ENCODE peak calls at places on chromosomes 4 and X, in six cellular contexts. One of them, this sample, is unnamed.

GRCh38 chr4:22014222-22014741 is 65.7 kb upstream of the KCNIP4 start:
- DNase-seq in GM04504: peak; percentile 12
- DNase-seq in activated CD8-positive, alpha-beta memory T cell treated with anti-CD3 and anti-CD28 coated beads for 24 hours: no peak
- DNase-seq in CD8-positive, alpha-beta memory T cell: no peak
- DNase-seq in NCI-H187: no peak
- DNase-seq in left ventricle myocardium superior: no peak
- DNase-seq in this sample: no peak

GRCh38 chr4:65669008-65669971 is 999 bp downstream of the EPHA5 start:
- DNase-seq in activated CD8-positive, alpha-beta memory T cell treated with anti-CD3 and anti-CD28 coated beads for 24 hours: no peak
- DNase-seq in left ventricle myocardium superior: peak; percentile 20
- DNase-seq in CD8-positive, alpha-beta memory T cell: no peak
- DNase-seq in NCI-H187: no peak
- DNase-seq in GM04504: no peak
- DNase-seq in this sample: no peak

GRCh38 chr4:153518001-153518400 is 51.8 kb downstream of the TMEM131L start:
- DNase-seq in GM04504: no peak
- DNase-seq in activated CD8-positive, alpha-beta memory T cell treated with anti-CD3 and anti-CD28 coated beads for 24 hours: no peak
- DNase-seq in CD8-positive, alpha-beta memory T cell: no peak
- DNase-seq in left ventricle myocardium superior: no peak
- DNase-seq in NCI-H187: no peak
- DNase-seq in this sample: peak; percentile 18

GRCh38 chrX:74249963-74250362 is 54.0 kb upstream of the ZCCHC13 start:
- DNase-seq in activated CD8-positive, alpha-beta memory T cell treated with anti-CD3 and anti-CD28 coated beads for 24 hours: no peak
- DNase-seq in left ventricle myocardium superior: no peak
- DNase-seq in GM04504: no peak
- DNase-seq in NCI-H187: no peak
- DNase-seq in CD8-positive, alpha-beta memory T cell: no peak
- DNase-seq in this sample: no peak

GRCh38 chr4:149441338-149441737 is 374.3 kb downstream of the IQCM start:
- DNase-seq in left ventricle myocardium superior: no peak
- DNase-seq in activated CD8-positive, alpha-beta memory T cell treated with anti-CD3 and anti-CD28 coated beads for 24 hours: no peak
- DNase-seq in GM04504: peak; percentile 32
- DNase-seq in NCI-H187: no peak
- DNase-seq in CD8-positive, alpha-beta memory T cell: no peak
- DNase-seq in this sample: peak; percentile 16

GRCh38 chr4:185165605-185166063 is 22.6 kb downstream of the SLC25A4 start:
- DNase-seq in NCI-H187: no peak
- DNase-seq in left ventricle myocardium superior: no peak
- DNase-seq in CD8-positive, alpha-beta memory T cell: no peak
- DNase-seq in activated CD8-positive, alpha-beta memory T cell treated with anti-CD3 and anti-CD28 coated beads for 24 hours: peak; percentile 67
- DNase-seq in GM04504: no peak
- DNase-seq in this sample: peak; percentile 87

GRCh38 chr4:99861120-99861905 is 32.9 kb downstream of the LAMTOR3 start:
- DNase-seq in activated CD8-positive, alpha-beta memory T cell treated with anti-CD3 and anti-CD28 coated beads for 24 hours: no peak
- DNase-seq in left ventricle myocardium superior: no peak
- DNase-seq in CD8-positive, alpha-beta memory T cell: no peak
- DNase-seq in GM04504: no peak
- DNase-seq in NCI-H187: no peak
- DNase-seq in this sample: no peak

GRCh38 chr4:122758033-122758432 is 25.5 kb downstream of the BBS12 start:
- DNase-seq in activated CD8-positive, alpha-beta memory T cell treated with anti-CD3 and anti-CD28 coated beads for 24 hours: no peak
- DNase-seq in CD8-positive, alpha-beta memory T cell: no peak
- DNase-seq in GM04504: no peak
- DNase-seq in left ventricle myocardium superior: no peak
- DNase-seq in NCI-H187: no peak
- DNase-seq in this sample: peak; percentile 51

GRCh38 chr4:75904086-75904485 is 1.8 kb upstream of the PPEF2 start:
- DNase-seq in activated CD8-positive, alpha-beta memory T cell treated with anti-CD3 and anti-CD28 coated beads for 24 hours: no peak
- DNase-seq in NCI-H187: no peak
- DNase-seq in CD8-positive, alpha-beta memory T cell: no peak
- DNase-seq in GM04504: no peak
- DNase-seq in left ventricle myocardium superior: no peak
- DNase-seq in this sample: no peak

GRCh38 chr4:127212701-127213100 is 420.1 kb upstream of the INTU start:
- DNase-seq in NCI-H187: no peak
- DNase-seq in activated CD8-positive, alpha-beta memory T cell treated with anti-CD3 and anti-CD28 coated beads for 24 hours: no peak
- DNase-seq in CD8-positive, alpha-beta memory T cell: no peak
- DNase-seq in GM04504: no peak
- DNase-seq in left ventricle myocardium superior: no peak
- DNase-seq in this sample: peak; percentile 17

GRCh38 chr4:26452565-26453531 is 37.4 kb downstream of the CCKAR start:
- DNase-seq in CD8-positive, alpha-beta memory T cell: no peak
- DNase-seq in activated CD8-positive, alpha-beta memory T cell treated with anti-CD3 and anti-CD28 coated beads for 24 hours: no peak
- DNase-seq in left ventricle myocardium superior: no peak
- DNase-seq in NCI-H187: peak; percentile 79
- DNase-seq in GM04504: no peak
- DNase-seq in this sample: no peak

GRCh38 chr4:151573945-151574344 is 165.0 kb downstream of the FHIP1A start:
- DNase-seq in left ventricle myocardium superior: no peak
- DNase-seq in activated CD8-positive, alpha-beta memory T cell treated with anti-CD3 and anti-CD28 coated beads for 24 hours: no peak
- DNase-seq in NCI-H187: no peak
- DNase-seq in GM04504: no peak
- DNase-seq in CD8-positive, alpha-beta memory T cell: no peak
- DNase-seq in this sample: no peak

GRCh38 chr4:125520258-125520990 is 205.7 kb downstream of the FAT4 start:
- DNase-seq in NCI-H187: no peak
- DNase-seq in left ventricle myocardium superior: no peak
- DNase-seq in activated CD8-positive, alpha-beta memory T cell treated with anti-CD3 and anti-CD28 coated beads for 24 hours: no peak
- DNase-seq in GM04504: no peak
- DNase-seq in CD8-positive, alpha-beta memory T cell: no peak
- DNase-seq in this sample: peak; percentile 41

GRCh38 chr4:2445130-2445529 is 23.8 kb upstream of the RNF4 start:
- DNase-seq in CD8-positive, alpha-beta memory T cell: no peak
- DNase-seq in GM04504: no peak
- DNase-seq in NCI-H187: no peak
- DNase-seq in left ventricle myocardium superior: no peak
- DNase-seq in activated CD8-positive, alpha-beta memory T cell treated with anti-CD3 and anti-CD28 coated beads for 24 hours: no peak
- DNase-seq in this sample: no peak

GRCh38 chrX:40299502-40300118 is 201.9 kb upstream of the BCOR start:
- DNase-seq in NCI-H187: no peak
- DNase-seq in GM04504: no peak
- DNase-seq in left ventricle myocardium superior: no peak
- DNase-seq in CD8-positive, alpha-beta memory T cell: peak; percentile 13
- DNase-seq in activated CD8-positive, alpha-beta memory T cell treated with anti-CD3 and anti-CD28 coated beads for 24 hours: no peak
- DNase-seq in this sample: no peak

GRCh38 chr4:138182838-138183426 is 59.2 kb downstream of the SLC7A11 start:
- DNase-seq in left ventricle myocardium superior: no peak
- DNase-seq in CD8-positive, alpha-beta memory T cell: no peak
- DNase-seq in NCI-H187: no peak
- DNase-seq in GM04504: peak; percentile 18
- DNase-seq in activated CD8-positive, alpha-beta memory T cell treated with anti-CD3 and anti-CD28 coated beads for 24 hours: no peak
- DNase-seq in this sample: peak; percentile 72

GRCh38 chrX:50100188-50100587 is 100.6 kb downstream of the AKAP4 start:
- DNase-seq in activated CD8-positive, alpha-beta memory T cell treated with anti-CD3 and anti-CD28 coated beads for 24 hours: no peak
- DNase-seq in left ventricle myocardium superior: no peak
- DNase-seq in CD8-positive, alpha-beta memory T cell: no peak
- DNase-seq in NCI-H187: no peak
- DNase-seq in GM04504: no peak
- DNase-seq in this sample: no peak

GRCh38 chr4:145234086-145234694 is 53.8 kb upstream of the OTUD4 start:
- DNase-seq in CD8-positive, alpha-beta memory T cell: peak; percentile 6
- DNase-seq in NCI-H187: no peak
- DNase-seq in GM04504: peak; percentile 24
- DNase-seq in activated CD8-positive, alpha-beta memory T cell treated with anti-CD3 and anti-CD28 coated beads for 24 hours: peak; percentile 70
- DNase-seq in left ventricle myocardium superior: no peak
- DNase-seq in this sample: peak; percentile 67

GRCh38 chr4:30718021-30718888 is 1.9 kb upstream of the PCDH7 start:
- DNase-seq in NCI-H187: no peak
- DNase-seq in activated CD8-positive, alpha-beta memory T cell treated with anti-CD3 and anti-CD28 coated beads for 24 hours: no peak
- DNase-seq in CD8-positive, alpha-beta memory T cell: no peak
- DNase-seq in left ventricle myocardium superior: peak; percentile 68
- DNase-seq in GM04504: peak; percentile 18
- DNase-seq in this sample: peak; percentile 36

GRCh38 chr4:2186133-2186864 is 55.6 kb downstream of the HAUS3 start:
- DNase-seq in activated CD8-positive, alpha-beta memory T cell treated with anti-CD3 and anti-CD28 coated beads for 24 hours: no peak
- DNase-seq in GM04504: no peak
- DNase-seq in CD8-positive, alpha-beta memory T cell: no peak
- DNase-seq in NCI-H187: no peak
- DNase-seq in left ventricle myocardium superior: no peak
- DNase-seq in this sample: peak; percentile 22

GRCh38 chrX:643911-644303 is 13.3 kb downstream of the SHOX start:
- DNase-seq in left ventricle myocardium superior: no peak
- DNase-seq in CD8-positive, alpha-beta memory T cell: no peak
- DNase-seq in NCI-H187: no peak
- DNase-seq in GM04504: no peak
- DNase-seq in activated CD8-positive, alpha-beta memory T cell treated with anti-CD3 and anti-CD28 coated beads for 24 hours: peak; percentile 45
- DNase-seq in this sample: no peak

GRCh38 chrX:8849462-8849861 is 48.3 kb upstream of the FAM9A start:
- DNase-seq in activated CD8-positive, alpha-beta memory T cell treated with anti-CD3 and anti-CD28 coated beads for 24 hours: no peak
- DNase-seq in GM04504: no peak
- DNase-seq in NCI-H187: no peak
- DNase-seq in CD8-positive, alpha-beta memory T cell: no peak
- DNase-seq in left ventricle myocardium superior: no peak
- DNase-seq in this sample: peak; percentile 26

GRCh38 chr4:113697429-113697828 is 64.1 kb downstream of the CAMK2D start:
- DNase-seq in CD8-positive, alpha-beta memory T cell: no peak
- DNase-seq in left ventricle myocardium superior: no peak
- DNase-seq in NCI-H187: no peak
- DNase-seq in GM04504: no peak
- DNase-seq in activated CD8-positive, alpha-beta memory T cell treated with anti-CD3 and anti-CD28 coated beads for 24 hours: no peak
- DNase-seq in this sample: no peak

GRCh38 chr4:17721496-17722360 is 59.7 kb downstream of the FAM184B start:
- DNase-seq in CD8-positive, alpha-beta memory T cell: no peak
- DNase-seq in NCI-H187: no peak
- DNase-seq in GM04504: peak; percentile 57
- DNase-seq in activated CD8-positive, alpha-beta memory T cell treated with anti-CD3 and anti-CD28 coated beads for 24 hours: no peak
- DNase-seq in left ventricle myocardium superior: no peak
- DNase-seq in this sample: peak; percentile 23

GRCh38 chr4:84965558-84966381 is 720 bp downstream of the WDFY3 start:
- DNase-seq in left ventricle myocardium superior: peak; percentile 71
- DNase-seq in CD8-positive, alpha-beta memory T cell: no peak
- DNase-seq in activated CD8-positive, alpha-beta memory T cell treated with anti-CD3 and anti-CD28 coated beads for 24 hours: no peak
- DNase-seq in NCI-H187: peak; percentile 23
- DNase-seq in GM04504: no peak
- DNase-seq in this sample: peak; percentile 17

GRCh38 chr4:13642576-13642975 is 15.1 kb upstream of the BOD1L1 start:
- DNase-seq in activated CD8-positive, alpha-beta memory T cell treated with anti-CD3 and anti-CD28 coated beads for 24 hours: no peak
- DNase-seq in NCI-H187: no peak
- DNase-seq in left ventricle myocardium superior: no peak
- DNase-seq in GM04504: no peak
- DNase-seq in CD8-positive, alpha-beta memory T cell: no peak
- DNase-seq in this sample: peak; percentile 52

GRCh38 chr4:4752025-4752424 is 107.4 kb upstream of the MSX1 start:
- DNase-seq in NCI-H187: no peak
- DNase-seq in CD8-positive, alpha-beta memory T cell: no peak
- DNase-seq in activated CD8-positive, alpha-beta memory T cell treated with anti-CD3 and anti-CD28 coated beads for 24 hours: no peak
- DNase-seq in left ventricle myocardium superior: no peak
- DNase-seq in GM04504: no peak
- DNase-seq in this sample: no peak

GRCh38 chr4:2061208-2062131 is 2.3 kb downstream of the NAT8L start:
- DNase-seq in GM04504: no peak
- DNase-seq in left ventricle myocardium superior: no peak
- DNase-seq in activated CD8-positive, alpha-beta memory T cell treated with anti-CD3 and anti-CD28 coated beads for 24 hours: no peak
- DNase-seq in NCI-H187: no peak
- DNase-seq in CD8-positive, alpha-beta memory T cell: no peak
- DNase-seq in this sample: no peak

GRCh38 chrX:105314468-105314867 is 94.0 kb upstream of the TEX13A start:
- DNase-seq in activated CD8-positive, alpha-beta memory T cell treated with anti-CD3 and anti-CD28 coated beads for 24 hours: no peak
- DNase-seq in NCI-H187: no peak
- DNase-seq in left ventricle myocardium superior: no peak
- DNase-seq in GM04504: no peak
- DNase-seq in CD8-positive, alpha-beta memory T cell: no peak
- DNase-seq in this sample: peak; percentile 23

GRCh38 chrX:150478496-150479492 is 89.6 kb upstream of the MTM1 start:
- DNase-seq in NCI-H187: no peak
- DNase-seq in CD8-positive, alpha-beta memory T cell: no peak
- DNase-seq in GM04504: no peak
- DNase-seq in left ventricle myocardium superior: no peak
- DNase-seq in activated CD8-positive, alpha-beta memory T cell treated with anti-CD3 and anti-CD28 coated beads for 24 hours: no peak
- DNase-seq in this sample: no peak

GRCh38 chr4:88285235-88285505 is 809 bp upstream of the PPM1K start:
- DNase-seq in CD8-positive, alpha-beta memory T cell: no peak
- DNase-seq in left ventricle myocardium superior: no peak
- DNase-seq in GM04504: no peak
- DNase-seq in NCI-H187: no peak
- DNase-seq in activated CD8-positive, alpha-beta memory T cell treated with anti-CD3 and anti-CD28 coated beads for 24 hours: no peak
- DNase-seq in this sample: no peak

GRCh38 chrX:39559229-39559628 is 538.5 kb downstream of the BCOR start:
- DNase-seq in activated CD8-positive, alpha-beta memory T cell treated with anti-CD3 and anti-CD28 coated beads for 24 hours: no peak
- DNase-seq in GM04504: peak; percentile 24
- DNase-seq in CD8-positive, alpha-beta memory T cell: no peak
- DNase-seq in left ventricle myocardium superior: no peak
- DNase-seq in NCI-H187: no peak
- DNase-seq in this sample: peak; percentile 4

GRCh38 chr4:101169044-101170014 is 178.0 kb downstream of the PPP3CA start:
- DNase-seq in CD8-positive, alpha-beta memory T cell: peak; percentile 15
- DNase-seq in activated CD8-positive, alpha-beta memory T cell treated with anti-CD3 and anti-CD28 coated beads for 24 hours: peak; percentile 66
- DNase-seq in GM04504: no peak
- DNase-seq in NCI-H187: peak; percentile 3
- DNase-seq in left ventricle myocardium superior: peak; percentile 31
- DNase-seq in this sample: peak; percentile 65

GRCh38 chr4:71262161-71262560 is 76.7 kb upstream of the SLC4A4 start:
- DNase-seq in left ventricle myocardium superior: no peak
- DNase-seq in NCI-H187: no peak
- DNase-seq in GM04504: no peak
- DNase-seq in activated CD8-positive, alpha-beta memory T cell treated with anti-CD3 and anti-CD28 coated beads for 24 hours: no peak
- DNase-seq in CD8-positive, alpha-beta memory T cell: no peak
- DNase-seq in this sample: peak; percentile 62

GRCh38 chrX:39133971-39134370 is 332.7 kb downstream of the MID1IP1 start:
- DNase-seq in activated CD8-positive, alpha-beta memory T cell treated with anti-CD3 and anti-CD28 coated beads for 24 hours: no peak
- DNase-seq in CD8-positive, alpha-beta memory T cell: no peak
- DNase-seq in GM04504: no peak
- DNase-seq in left ventricle myocardium superior: peak; percentile 43
- DNase-seq in NCI-H187: no peak
- DNase-seq in this sample: no peak

GRCh38 chrX:45601052-45601451 is 400.4 kb upstream of the DIPK2B start:
- DNase-seq in GM04504: no peak
- DNase-seq in activated CD8-positive, alpha-beta memory T cell treated with anti-CD3 and anti-CD28 coated beads for 24 hours: no peak
- DNase-seq in NCI-H187: no peak
- DNase-seq in left ventricle myocardium superior: no peak
- DNase-seq in CD8-positive, alpha-beta memory T cell: no peak
- DNase-seq in this sample: no peak

This sample was measured in IMR-90.